ENCODE peak calls at places on chromosome 22, in eight cellular contexts. J is kidney epithelial cell, U is A673, F is BE2C, D is uterus, W is aorta, C is fibroblast of lung, M is heart right ventricle. P is an unnamed sample. For H3K36me3, the result is how much of the 10 kb centered on the place peaks cover.

GRCh38 chr22:49823289-49824045 is 4.2 kb downstream of the BRD1 start:
- DNase-seq in J (no peak), M (no peak), W (no peak), C (no peak), F (no peak), D (no peak), U (no peak), P (no peak)

GRCh38 chr22:49956914-49957825 is 3.4 kb upstream of the PIM3 start:
- DNase-seq in M (peak), W (peak), J (no peak), F (peak), D (no peak), U (no peak), C (no peak), P (peak)

GRCh38 chr22:41862530-41863266 is 29.8 kb downstream of the SREBF2 start:
- DNase-seq in F (peak), C (peak), D (no peak), U (no peak), M (no peak), J (no peak), W (no peak), P (no peak)

GRCh38 chr22:30602049-30602448 is 4.9 kb upstream of the TCN2 start:
- DNase-seq in W (no peak), U (peak), J (peak), D (no peak), C (peak), F (no peak), M (no peak), P (no peak)

GRCh38 chr22:20639750-20640149 is 132.3 kb downstream of the MED15 start:
- DNase-seq in J (no peak), C (no peak), D (no peak), F (no peak), U (no peak), W (no peak), M (no peak), P (no peak)

GRCh38 chr22:25448435-25449051 is 115.9 kb upstream of the GRK3 start:
- DNase-seq in F (peak), D (no peak), J (no peak), M (no peak), C (peak), W (no peak), U (no peak), P (no peak)

GRCh38 chr22:17369553-17370035 is 334 bp downstream of the CECR2 start:
- DNase-seq in M (no peak), J (no peak), F (peak), D (no peak), U (no peak), C (peak), W (no peak), P (peak)

GRCh38 chr22:50074551-50075042 is 10.6 kb downstream of the MLC1 start:
- DNase-seq in M (no peak), U (no peak), F (no peak), D (no peak), J (no peak), C (no peak), W (no peak), P (no peak)

GRCh38 chr22:30324008-30324730 is 2.6 kb downstream of the TBC1D10A start:
- DNase-seq in J (no peak), D (no peak), F (no peak), M (no peak), W (no peak), C (peak), U (no peak), P (no peak)

GRCh38 chr22:40572976-40573375 is 63.5 kb downstream of the MRTFA start:
- DNase-seq in U (no peak), F (no peak), C (peak), W (no peak), J (no peak), M (no peak), D (no peak), P (no peak)

GRCh38 chr22:35393116-35394010 is 6.6 kb upstream of the MCM5 start:
- DNase-seq in W (no peak), M (no peak), J (no peak), U (no peak), F (no peak), D (no peak), C (no peak), P (no peak)

GRCh38 chr22:48835364-48835763 is 992.3 kb downstream of the BRD1 start:
- DNase-seq in J (no peak), C (no peak), W (no peak), M (no peak), D (no peak), F (no peak), U (no peak), P (no peak)

GRCh38 chr22:36911887-36912661 is 1.4 kb upstream of the CSF2RB start:
- DNase-seq in M (no peak), J (no peak), C (no peak), F (no peak), D (no peak), U (no peak), W (no peak), P (no peak)

GRCh38 chr22:46241397-46242007 is 8.6 kb downstream of the CDPF1 start:
- DNase-seq in F (peak), C (no peak), J (no peak), W (no peak), D (no peak), M (no peak), U (no peak), P (no peak)

GRCh38 chr22:16965560-16965959 is 42.5 kb downstream of the GAB4 start:
- DNase-seq in C (no peak), W (peak), J (no peak), D (no peak), M (no peak), U (no peak), F (no peak), P (no peak)

GRCh38 chr22:49825944-49826602 is 1.6 kb downstream of the BRD1 start:
- DNase-seq in D (no peak), J (no peak), U (peak), C (peak), M (no peak), F (no peak), W (no peak), P (no peak)

GRCh38 chr22:41021039-41021654 is 70.0 kb downstream of the RBX1 start:
- DNase-seq in J (no peak), U (peak), D (peak), W (peak), C (no peak), F (peak), M (peak), P (peak)

GRCh38 chr22:48742556-48743343 is 1084.9 kb downstream of the BRD1 start:
- DNase-seq in F (no peak), U (no peak), M (no peak), C (no peak), J (no peak), W (peak), D (no peak), P (no peak)

GRCh38 chr22:35116817-35117216 is 50.9 kb downstream of the ISX start:
- DNase-seq in F (no peak), U (no peak), C (no peak), J (no peak), W (no peak), D (no peak), M (no peak), P (no peak)

GRCh38 chr22:35620624-35621245 is 3.6 kb upstream of the MB start:
- DNase-seq in U (peak), M (no peak), J (no peak), W (no peak), C (no peak), D (peak), F (peak), P (no peak)

GRCh38 chr22:30029512-30029911 is 50.8 kb upstream of the HORMAD2 start:
- DNase-seq in F (no peak), J (no peak), C (no peak), W (no peak), M (no peak), U (no peak), D (no peak), P (no peak)

GRCh38 chr22:41589260-41589600 is 410 bp downstream of the PMM1 start:
- DNase-seq in J (no peak), W (peak), D (no peak), F (peak), M (no peak), U (peak), C (no peak), P (no peak)

GRCh38 chr22:47171441-47172221 is 409.2 kb downstream of the TBC1D22A start:
- DNase-seq in W (peak), J (no peak), U (no peak), C (no peak), D (no peak), F (no peak), M (peak), P (no peak)

GRCh38 chr22:49582171-49582570 is 245.5 kb downstream of the BRD1 start:
- DNase-seq in D (no peak), M (no peak), F (no peak), U (no peak), J (no peak), C (no peak), W (no peak), P (no peak)

GRCh38 chr22:49156662-49157285 is 670.9 kb downstream of the BRD1 start:
- DNase-seq in J (no peak), M (no peak), F (no peak), W (no peak), D (no peak), C (no peak), U (no peak), P (no peak)

GRCh38 chr22:37473437-37473946 is 12.7 kb downstream of the MFNG start:
- DNase-seq in U (no peak), J (no peak), W (no peak), F (no peak), C (no peak), D (no peak), M (no peak), P (no peak)

GRCh38 chr22:20903093-20903492 is 14.1 kb upstream of the CRKL start:
- DNase-seq in M (no peak), U (no peak), C (no peak), D (no peak), W (no peak), J (no peak), F (no peak), P (no peak)

GRCh38 chr22:42994276-42994916 is 20.6 kb downstream of the PACSIN2 start:
- DNase-seq in W (no peak), D (no peak), U (no peak), F (no peak), J (no peak), C (no peak), M (no peak), P (no peak)

GRCh38 chr22:35229865-35230264 is 27.4 kb upstream of the HMGXB4 start:
- DNase-seq in C (no peak), J (no peak), M (no peak), W (no peak), F (no peak), D (no peak), U (no peak), P (no peak)

GRCh38 chr22:49039625-49040024 is 788.0 kb downstream of the BRD1 start:
- DNase-seq in W (no peak), D (no peak), M (no peak), U (no peak), F (no peak), J (no peak), C (no peak), P (no peak)

GRCh38 chr22:31742115-31742514 is 7.8 kb downstream of the PRR14L start:
- DNase-seq in J (no peak), F (no peak), M (no peak), D (no peak), C (no peak), W (no peak), U (peak), P (no peak)

GRCh38 chr22:28939394-28939793 is 56.0 kb downstream of the ZNRF3 start:
- DNase-seq in W (no peak), C (no peak), D (no peak), J (no peak), M (no peak), U (no peak), F (no peak), P (no peak)

GRCh38 chr22:50479686-50480085 is 1.7 kb upstream of the ADM2 start:
- DNase-seq in W (no peak), J (no peak), M (no peak), C (no peak), F (no peak), D (no peak), U (no peak), P (no peak)

GRCh38 chr22:17102297-17102667 is 17.5 kb downstream of the IL17RA start:
- DNase-seq in J (no peak), M (no peak), C (no peak), W (no peak), U (no peak), F (no peak), D (no peak), P (no peak)

GRCh38 chr22:40463017-40463631 is 92.7 kb downstream of the SGSM3 start:
- DNase-seq in W (no peak), J (no peak), F (no peak), D (no peak), M (no peak), U (no peak), C (no peak), P (no peak)

GRCh38 chr22:36136475-36136874 is 24.1 kb downstream of the APOL3 start:
- DNase-seq in D (no peak), M (no peak), J (no peak), C (peak), F (no peak), U (no peak), W (peak), P (no peak)

GRCh38 chr22:17969732-17970131 is 54.6 kb downstream of the MICAL3 start:
- DNase-seq in W (peak), M (peak), U (no peak), C (peak), J (no peak), F (no peak), D (no peak), P (peak)

GRCh38 chr22:35684270-35684700 is 33.4 kb upstream of the APOL5 start:
- DNase-seq in W (no peak), J (no peak), D (peak), M (no peak), U (peak), C (peak), F (peak), P (no peak)

GRCh38 chr22:21975273-21975672 is 7.3 kb downstream of the TOP3B start:
- DNase-seq in W (no peak), C (no peak), D (no peak), F (no peak), M (no peak), U (peak), J (no peak), P (no peak)
- H3K36me3 ChIP-seq in W (under half), C (under half), D (under half), F (half or more), M (under half), U (under half), J (under half), P (half or more)

GRCh38 chr22:26462051-26462450 is 21.5 kb downstream of the HPS4 start:
- DNase-seq in D (no peak), C (no peak), M (no peak), W (no peak), F (no peak), J (no peak), U (no peak), P (no peak)
- H3K36me3 ChIP-seq in D (under half), C (under half), M (under half), W (under half), F (under half), J (under half), U (half or more), P (half or more)

DNA sequence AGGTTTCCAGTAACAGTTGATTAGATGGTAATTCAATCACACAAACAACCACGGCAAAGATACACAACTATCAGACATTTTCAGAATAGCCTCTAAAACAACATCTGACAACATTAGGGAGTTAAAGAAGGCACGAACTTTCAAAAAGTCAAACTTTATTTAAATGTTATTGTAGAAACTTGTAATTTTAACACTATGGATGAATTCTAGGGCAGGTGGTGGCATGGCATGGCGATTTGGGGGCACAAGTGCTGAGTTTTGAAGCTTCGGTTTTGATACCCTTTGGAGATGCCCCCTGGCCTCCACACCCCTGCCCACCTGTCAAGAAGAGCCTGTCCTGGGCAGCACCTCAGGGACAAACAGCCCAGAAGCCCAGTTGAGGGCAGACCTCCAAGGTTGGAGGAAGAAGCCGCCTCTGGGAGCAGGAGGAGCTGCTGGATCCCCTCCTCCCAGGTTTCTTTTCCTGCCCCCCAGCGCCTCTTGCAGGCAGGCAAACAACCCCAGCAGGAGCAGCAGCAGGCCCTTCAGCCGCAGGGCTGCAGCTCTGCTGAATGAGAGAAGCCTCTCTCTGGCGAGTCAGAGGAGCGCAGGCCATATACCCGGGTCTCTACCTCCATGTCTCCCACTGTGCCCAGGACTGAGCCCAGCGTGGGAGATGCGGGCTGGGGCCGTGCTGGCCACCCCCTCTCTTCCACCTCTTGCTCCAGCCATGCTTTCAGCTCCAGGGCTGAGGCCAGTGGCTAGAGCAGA is 102.1 kb upstream of the IGLL5 start:
- DNase-seq in U (no peak), J (no peak), C (no peak), W (no peak), M (no peak), F (no peak), D (no peak), P (no peak)
- H3K36me3 ChIP-seq in U (under half), J (under half), C (under half), W (under half), M (under half), F (under half), D (under half), P (under half)

GRCh38 chr22:38867496-38868285 is 4.3 kb downstream of the CBX6 start:
- DNase-seq in C (no peak), D (no peak), J (no peak), W (peak), U (no peak), M (no peak), F (no peak), P (no peak)

GRCh38 chr22:38869663-38870062 is 2.4 kb downstream of the CBX6 start:
- DNase-seq in W (no peak), D (no peak), M (no peak), C (no peak), F (no peak), J (no peak), U (no peak), P (no peak)

GRCh38 chr22:38870312-38870741 is 1.7 kb downstream of the CBX6 start:
- DNase-seq in C (peak), F (peak), D (peak), M (peak), U (peak), W (peak), J (no peak), P (peak)

GRCh38 chr22:38868286-38868721 is 3.7 kb downstream of the CBX6 start:
- DNase-seq in C (no peak), D (no peak), U (no peak), J (no peak), F (no peak), W (no peak), M (no peak), P (no peak)

DNA sequence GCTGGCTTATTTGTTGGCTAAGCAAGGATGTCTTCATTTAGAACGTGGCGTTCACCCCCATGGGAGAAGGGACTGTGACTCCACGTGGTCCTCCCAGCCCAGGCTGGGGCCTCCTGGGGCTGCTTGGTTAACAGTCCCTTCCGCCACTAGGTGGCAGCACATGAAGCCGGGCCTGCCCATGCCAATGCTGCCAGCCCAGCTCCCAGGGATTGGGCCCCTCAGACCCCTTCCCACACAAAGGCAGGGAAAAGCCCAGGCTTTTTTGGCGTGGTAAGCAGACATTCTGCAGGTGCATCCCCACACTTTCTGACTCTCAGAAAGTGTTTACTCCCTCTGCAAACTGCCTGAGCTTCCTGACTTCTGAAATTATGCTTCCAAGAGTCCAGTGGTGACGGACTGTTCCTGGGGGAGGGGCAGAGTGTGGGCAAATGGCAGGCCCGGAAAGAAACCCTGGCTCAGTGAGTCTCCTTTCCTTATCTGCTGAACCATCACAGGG is 3.1 kb downstream of the CBX6 start:
- DNase-seq in J (no peak), C (peak), W (peak), D (peak), F (peak), U (peak), M (peak), P (peak)
- H3K36me3 ChIP-seq in J (under half), C (under half), W (under half), D (under half), F (half or more), U (half or more), M (under half), P (under half)

GRCh38 chr22:19351604-19352003 is 60.1 kb upstream of the CLTCL1 start:
- DNase-seq in F (no peak), M (no peak), D (no peak), U (no peak), C (no peak), W (no peak), J (no peak), P (no peak)
- H3K36me3 ChIP-seq in F (half or more), M (under half), D (under half), U (under half), C (under half), W (under half), J (under half), P (half or more)

GRCh38 chr22:24337894-24338645 is 67.4 kb downstream of the SPECC1L start:
- DNase-seq in F (no peak), M (no peak), C (no peak), U (no peak), W (no peak), J (no peak), D (no peak), P (no peak)

GRCh38 chr22:24341657-24342056 is 71.0 kb downstream of the SPECC1L start:
- DNase-seq in C (no peak), F (peak), D (no peak), M (no peak), U (no peak), J (no peak), W (no peak), P (no peak)

GRCh38 chr22:24338701-24339451 is 68.2 kb downstream of the SPECC1L start:
- DNase-seq in W (no peak), J (no peak), M (no peak), D (no peak), C (no peak), U (no peak), F (no peak), P (no peak)

GRCh38 chr22:24335529-24335928 is 64.9 kb downstream of the SPECC1L start:
- DNase-seq in U (no peak), M (no peak), J (no peak), W (no peak), F (no peak), D (no peak), C (no peak), P (no peak)

DNA sequence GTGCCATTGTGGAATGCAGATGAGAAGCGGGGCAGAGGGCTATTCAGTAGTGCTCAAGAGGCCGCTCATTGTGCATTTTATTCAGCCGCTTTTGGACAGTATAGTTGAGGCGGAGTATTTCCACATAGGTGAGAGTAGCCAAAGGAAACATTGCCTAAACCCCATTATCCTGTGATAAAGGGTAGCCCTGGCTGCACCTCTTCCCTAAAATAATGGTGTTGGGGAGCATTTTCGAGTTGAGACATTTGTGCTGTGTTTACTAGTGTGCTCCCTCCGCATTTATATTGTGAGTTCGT is 68.8 kb downstream of the SPECC1L start:
- DNase-seq in D (no peak), J (no peak), C (no peak), U (no peak), F (no peak), W (no peak), M (no peak), P (no peak)
- H3K36me3 ChIP-seq in D (under half), J (under half), C (under half), U (half or more), F (half or more), W (under half), M (under half), P (half or more)

P was measured in left ventricle myocardium inferior.